ENCODE peak calls at places on chromosomes 11 and 22, in four cellular contexts. G, T, B and D are unnamed samples.

GRCh38 chr11:109998921-109999320 is 94.3 kb upstream of the ZC3H12C start:
- DNase-seq in G (no peak), T (no peak), B (no peak), D (no peak)

GRCh38 chr11:93032580-93032979 is 63.1 kb downstream of the MTNR1B start:
- DNase-seq in T (no peak), G (peak), B (no peak), D (no peak)

GRCh38 chr22:33652596-33652995 is 267.7 kb downstream of the LARGE1 start:
- DNase-seq in B (peak), T (no peak), G (peak), D (no peak)

GRCh38 chr11:64331569-64332371 is 8.2 kb upstream of the CCDC88B start:
- DNase-seq in T (peak), B (peak), G (peak), D (peak)

GRCh38 chr22:40367342-40367741 is 3.1 kb upstream of the SGSM3 start:
- DNase-seq in T (no peak), G (no peak), B (no peak), D (no peak)

GRCh38 chr11:66880484-66881211 is 23.8 kb downstream of the LRFN4 start:
- DNase-seq in G (peak), B (no peak), T (no peak), D (no peak)

GRCh38 chr11:45984192-45984591 is 61.7 kb downstream of the LARGE2 start:
- DNase-seq in T (no peak), G (no peak), B (no peak), D (no peak)

GRCh38 chr11:80846979-80847378 is 1406.1 kb upstream of the TENM4 start:
- DNase-seq in B (no peak), G (no peak), T (no peak), D (no peak)

GRCh38 chr11:128860571-128861361 is 6.3 kb downstream of the KCNJ1 start:
- DNase-seq in B (peak), T (no peak), G (peak), D (no peak)

GRCh38 chr11:13343931-13344717 is 66.5 kb downstream of the BMAL1 start:
- DNase-seq in T (peak), B (peak), G (peak), D (no peak)

GRCh38 chr22:47294222-47294532 is 531.7 kb downstream of the TBC1D22A start:
- DNase-seq in B (peak), G (peak), T (no peak), D (no peak)

GRCh38 chr11:1228183-1228821 is 5.4 kb downstream of the MUC5B start:
- DNase-seq in G (no peak), B (no peak), T (no peak), D (no peak)

GRCh38 chr11:3225159-3225758 is 6.6 kb upstream of the MRGPRG start:
- DNase-seq in G (no peak), B (no peak), T (no peak), D (no peak)

GRCh38 chr22:45096256-45096907 is 67.3 kb upstream of the NUP50 start:
- DNase-seq in G (peak), T (peak), B (peak), D (peak)

GRCh38 chr22:30270841-30271240 is 4.2 kb upstream of the OSM start:
- DNase-seq in G (peak), T (no peak), B (no peak), D (no peak)

GRCh38 chr22:43533131-43533530 is 121.3 kb downstream of the MPPED1 start:
- DNase-seq in B (no peak), T (no peak), G (no peak), D (no peak)

GRCh38 chr11:81005595-81005994 is 1564.8 kb upstream of the TENM4 start:
- DNase-seq in G (peak), T (no peak), B (peak), D (peak)

GRCh38 chr11:102172127-102172848 is 62.0 kb downstream of the YAP1 start:
- DNase-seq in G (peak), B (peak), T (no peak), D (no peak)

GRCh38 chr11:100573911-100574513 is 113.1 kb upstream of the ARHGAP42 start:
- DNase-seq in G (no peak), T (no peak), B (peak), D (no peak)

GRCh38 chr11:57321996-57322880 is 2.5 kb downstream of the TNKS1BP1 start:
- DNase-seq in B (peak), T (peak), G (peak), D (peak)

GRCh38 chr11:11748706-11749365 is 92.9 kb upstream of the USP47 start:
- DNase-seq in G (peak), T (no peak), B (peak), D (no peak)

GRCh38 chr11:76740772-76741171 is 42.4 kb upstream of the TSKU start:
- DNase-seq in B (no peak), G (no peak), T (no peak), D (no peak)

GRCh38 chr11:12540913-12541587 is 133.2 kb upstream of the TEAD1 start:
- DNase-seq in T (no peak), G (peak), B (peak), D (no peak)

GRCh38 chr22:42075277-42075676 is 1.2 kb downstream of the PHETA2 start:
- DNase-seq in T (no peak), G (no peak), B (no peak), D (no peak)
- H3K4me3 ChIP-seq in T (no peak), G (peak), B (peak), D (no peak)

GRCh38 chr11:68372114-68372513 is 59.7 kb downstream of the LRP5 start:
- DNase-seq in G (no peak), B (no peak), T (no peak), D (no peak)

GRCh38 chr11:68369756-68370155 is 57.4 kb downstream of the LRP5 start:
- DNase-seq in G (no peak), T (no peak), B (no peak), D (no peak)

GRCh38 chr11:68372625-68373024 is 60.2 kb downstream of the LRP5 start:
- DNase-seq in T (no peak), G (no peak), B (no peak), D (no peak)

GRCh38 chr11:68370211-68371111 is 58.1 kb downstream of the LRP5 start:
- DNase-seq in B (peak), T (no peak), G (peak), D (no peak)

GRCh38 chr11:68371176-68372041 is 59.0 kb downstream of the LRP5 start:
- DNase-seq in G (peak), B (peak), T (no peak), D (no peak)
- H3K4me3 ChIP-seq in G (no peak), B (no peak), T (no peak), D (no peak)

GRCh38 chr11:17476317-17477083 is at the start of gene ABCC8:
- DNase-seq in T (no peak), G (no peak), B (no peak), D (no peak)

GRCh38 chr11:17477361-17477760 is 716 bp upstream of the ABCC8 start:
- DNase-seq in T (no peak), B (no peak), G (no peak), D (no peak)

GRCh38 chr11:17477084-17477333 is 364 bp upstream of the ABCC8 start:
- DNase-seq in B (no peak), G (no peak), T (no peak), D (no peak)

GRCh38 chr11:17478064-17478463 is 1.4 kb upstream of the ABCC8 start:
- DNase-seq in B (peak), G (no peak), T (no peak), D (no peak)

GRCh38 chr11:17475666-17476316 is 854 bp downstream of the ABCC8 start:
- DNase-seq in T (no peak), G (no peak), B (no peak), D (no peak)
- H3K4me3 ChIP-seq in T (no peak), G (no peak), B (no peak), D (no peak)

GRCh38 chr22:39041908-39042307 is 1.2 kb downstream of the APOBEC3F start:
- DNase-seq in B (no peak), G (no peak), T (no peak), D (no peak)
- H3K4me3 ChIP-seq in B (peak), G (peak), T (no peak), D (peak)

GRCh38 chr11:119483341-119483880 is 60.4 kb upstream of the THY1 start:
- DNase-seq in T (no peak), G (no peak), B (no peak), D (no peak)

GRCh38 chr11:119480375-119481020 is 57.5 kb upstream of the THY1 start:
- DNase-seq in G (no peak), T (no peak), B (no peak), D (no peak)

GRCh38 chr11:119482561-119483001 is 59.6 kb upstream of the THY1 start:
- DNase-seq in B (no peak), G (no peak), T (no peak), D (no peak)

GRCh38 chr11:119481021-119481666 is 58.2 kb upstream of the THY1 start:
- DNase-seq in T (peak), G (peak), B (peak), D (no peak)

DNA sequence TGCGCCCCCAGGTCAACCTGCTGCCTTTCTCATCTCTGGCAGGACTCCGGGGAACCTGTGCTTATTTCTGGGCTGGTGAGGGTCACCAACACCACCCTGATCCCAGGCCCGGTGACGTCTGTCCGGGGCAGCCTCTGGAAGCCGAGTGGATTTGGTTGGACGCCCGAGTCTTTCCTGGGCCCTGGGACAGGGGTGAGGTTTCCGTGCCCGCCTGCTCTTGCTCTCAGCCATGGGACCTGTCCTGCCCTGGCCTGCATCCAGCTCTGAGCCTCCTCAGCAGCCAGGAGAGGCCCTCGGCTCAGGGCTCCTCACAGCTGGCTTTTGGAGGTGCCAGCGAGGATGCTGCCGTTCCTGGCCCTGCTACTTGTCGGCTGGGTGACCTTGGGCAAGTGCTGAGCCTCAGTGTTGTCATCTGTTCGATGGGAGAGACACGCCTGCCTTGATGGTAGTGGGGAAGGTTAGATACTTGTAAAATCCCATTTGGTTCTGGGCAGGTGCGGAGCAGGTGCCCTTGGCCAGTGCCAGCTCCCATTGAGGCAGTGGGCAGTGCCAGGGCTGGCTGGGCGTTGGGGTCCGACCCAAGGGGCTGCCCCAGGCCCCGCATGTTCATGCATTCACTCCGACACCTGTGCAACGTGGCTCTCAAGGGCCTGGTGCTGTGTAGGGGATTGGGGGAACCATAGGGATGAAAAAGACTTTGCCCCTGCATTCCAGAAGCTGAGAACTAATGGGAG is 58.9 kb upstream of the THY1 start:
- DNase-seq in T (no peak), B (peak), G (no peak), D (no peak)
- H3K4me3 ChIP-seq in T (no peak), B (no peak), G (no peak), D (peak)